ENCODE peak calls at places on chromosome 22, in four cellular contexts. Q, M, I and R are unnamed samples.

GRCh38 chr22:17443413-17444203 is 74.3 kb downstream of the CECR2 start:
- DNase-seq in Q (no peak), M (no peak), I (peak; percentile 43), R (no peak)

GRCh38 chr22:37635157-37635556 is 4.3 kb upstream of the SH3BP1 start:
- DNase-seq in Q (no peak), M (no peak), I (no peak), R (no peak)

GRCh38 chr22:22520667-22521602 is 865 bp upstream of the ZNF280A start:
- DNase-seq in Q (no peak), M (peak; percentile 19), I (peak; percentile 5), R (no peak)

GRCh38 chr22:45163074-45163416 is 680 bp upstream of the NUP50 start:
- DNase-seq in Q (no peak), M (peak; percentile 54), I (peak; percentile 66), R (peak; percentile 42)

GRCh38 chr22:32591620-32592019 is 117.0 kb downstream of the FBXO7 start:
- DNase-seq in Q (no peak), M (peak; percentile 88), I (no peak), R (no peak)

GRCh38 chr22:38698407-38699094 is 2.2 kb downstream of the JOSD1 start:
- DNase-seq in Q (no peak), M (no peak), I (no peak), R (no peak)

GRCh38 chr22:23036684-23037428 is 33.5 kb upstream of the GNAZ start:
- DNase-seq in Q (no peak), M (peak; percentile 41), I (no peak), R (no peak)

GRCh38 chr22:20204281-20204680 is 53.4 kb upstream of the CCDC188 start:
- DNase-seq in Q (no peak), M (no peak), I (no peak), R (no peak)

GRCh38 chr22:37371911-37372310 is 55.4 kb downstream of the ELFN2 start:
- DNase-seq in Q (no peak), M (no peak), I (no peak), R (no peak)

GRCh38 chr22:39129746-39130145 is 22.7 kb downstream of the CBX7 start:
- DNase-seq in Q (no peak), M (no peak), I (no peak), R (peak; percentile 17)

GRCh38 chr22:39545310-39546063 is 12.9 kb upstream of the RPS19BP1 start:
- DNase-seq in Q (no peak), M (no peak), I (peak; percentile 77), R (peak; percentile 83)

GRCh38 chr22:37894939-37895670 is 11.0 kb upstream of the MICALL1 start:
- DNase-seq in Q (no peak), M (no peak), I (peak; percentile 97), R (peak; percentile 75)

GRCh38 chr22:26210390-26210789 is 41.1 kb downstream of the SEZ6L start:
- DNase-seq in Q (no peak), M (no peak), I (no peak), R (no peak)

GRCh38 chr22:30423296-30423958 is 2.1 kb upstream of the MTFP1 start:
- DNase-seq in Q (no peak), M (no peak), I (no peak), R (no peak)

GRCh38 chr22:37768273-37768672 is 39.5 kb upstream of the GCAT start:
- DNase-seq in Q (no peak), M (no peak), I (no peak), R (no peak)

GRCh38 chr22:37340331-37341262 is 58.3 kb downstream of the CYTH4 start:
- DNase-seq in Q (no peak), M (no peak), I (no peak), R (peak; percentile 67)

GRCh38 chr22:38788417-38788816 is 5.5 kb downstream of the DNAL4 start:
- DNase-seq in Q (no peak), M (peak; percentile 96), I (no peak), R (no peak)

GRCh38 chr22:38824587-38824986 is 19.2 kb downstream of the NPTXR start:
- DNase-seq in Q (peak; percentile 61), M (peak; percentile 75), I (peak; percentile 94), R (peak; percentile 88)

GRCh38 chr22:21612858-21613257 is 17.0 kb downstream of the YDJC start:
- DNase-seq in Q (no peak), M (no peak), I (no peak), R (no peak)

GRCh38 chr22:34812631-34813030 is 253.3 kb upstream of the ISX start:
- DNase-seq in Q (no peak), M (no peak), I (peak; percentile 29), R (no peak)

GRCh38 chr22:37529652-37530345 is 10.6 kb upstream of the CARD10 start:
- DNase-seq in Q (no peak), M (no peak), I (no peak), R (no peak)

DNA sequence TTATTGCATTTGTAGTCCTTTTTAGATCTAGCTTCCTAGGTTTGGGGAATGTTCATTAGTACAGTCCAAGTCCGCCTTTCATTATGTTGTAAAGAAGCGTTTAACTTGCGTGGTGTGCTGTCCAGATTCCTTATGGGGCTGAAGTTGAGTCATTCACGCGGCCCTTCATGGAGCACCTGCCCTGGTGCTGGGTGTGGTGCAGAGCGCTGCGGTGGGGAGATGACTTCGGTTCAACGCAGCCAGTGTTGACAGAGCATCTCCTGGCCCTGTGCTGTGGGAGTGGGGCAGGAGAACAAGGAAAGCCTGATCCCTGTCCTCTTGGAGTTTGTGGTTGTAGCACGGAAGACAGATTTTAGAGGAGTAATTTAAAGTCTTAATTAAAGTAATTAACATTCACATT is 152.0 kb downstream of the TBC1D22A start:
- DNase-seq in Q (no peak), M (no peak), I (no peak), R (no peak)
- H3K9ac ChIP-seq in Q (no peak overlapping the region), M (no peak overlapping the region), I (no peak overlapping the region), R (no peak overlapping the region)

GRCh38 chr22:48884292-48884691 is 943.4 kb downstream of the BRD1 start:
- DNase-seq in Q (no peak), M (no peak), I (no peak), R (no peak)

GRCh38 chr22:48881326-48881980 is 946.2 kb downstream of the BRD1 start:
- DNase-seq in Q (no peak), M (no peak), I (no peak), R (no peak)

GRCh38 chr22:48883211-48883960 is 944.3 kb downstream of the BRD1 start:
- DNase-seq in Q (no peak), M (no peak), I (no peak), R (no peak)

GRCh38 chr22:48882636-48883200 is 945.0 kb downstream of the BRD1 start:
- DNase-seq in Q (no peak), M (no peak), I (no peak), R (no peak)

GRCh38 chr22:48880749-48881148 is 946.9 kb downstream of the BRD1 start:
- DNase-seq in Q (no peak), M (no peak), I (peak; percentile 18), R (no peak)
- H3K56ac ChIP-seq in Q (no peak overlapping the region), M (no peak overlapping the region), I (no peak overlapping the region), R (no peak overlapping the region)

GRCh38 chr22:40626826-40627225 is 9.7 kb downstream of the MRTFA start:
- DNase-seq in Q (no peak), M (no peak), I (no peak), R (no peak)
- H3K4ac ChIP-seq in Q (no peak overlapping the region), M (peak overlapping the region; percentile 61), I (no peak overlapping the region), R (no peak overlapping the region)

DNA sequence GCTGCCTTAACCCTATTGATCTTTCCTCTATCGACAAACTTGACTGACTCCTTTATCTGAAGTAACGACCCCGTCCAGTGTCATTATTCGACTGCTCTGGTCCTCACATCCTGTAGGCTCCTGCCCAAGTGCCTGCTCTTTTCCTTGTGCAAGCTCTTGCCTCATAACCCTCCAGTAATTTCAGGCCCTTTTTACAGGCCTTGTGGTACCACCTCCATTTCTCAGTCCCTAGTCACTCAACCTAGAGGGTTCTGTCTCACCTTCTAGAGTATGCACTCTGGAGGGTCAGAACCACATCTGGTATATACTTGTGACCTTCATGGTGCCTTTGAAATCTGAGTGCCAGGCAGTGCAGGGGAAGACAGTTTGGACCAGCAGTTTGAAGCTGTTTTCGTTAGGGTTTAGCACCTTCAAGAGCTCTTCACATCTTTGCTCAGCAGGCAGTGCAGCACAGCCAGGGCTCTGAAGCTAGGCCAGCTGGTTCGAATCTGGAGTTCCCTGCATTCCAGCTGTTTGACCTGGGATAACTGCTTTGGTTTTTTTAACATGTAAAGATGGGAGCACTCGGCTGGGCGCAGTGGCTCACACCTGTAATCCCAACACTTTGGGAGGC is 11.2 kb downstream of the SNRPD3 start:
- DNase-seq in Q (no peak), M (no peak), I (no peak), R (no peak)
- H3K9ac ChIP-seq in Q (no peak overlapping the region), M (no peak overlapping the region), I (no peak overlapping the region), R (no peak overlapping the region)

GRCh38 chr22:27307545-27308279 is 493.8 kb downstream of the MN1 start:
- DNase-seq in Q (no peak), M (no peak), I (no peak), R (no peak)
- H3K56ac ChIP-seq in Q (no peak overlapping the region), M (no peak overlapping the region), I (no peak overlapping the region), R (no peak overlapping the region)

GRCh38 chr22:36028646-36029405 is at the start of gene RBFOX2:
- DNase-seq in Q (peak; percentile 84), M (peak; percentile 95), I (peak; percentile 98), R (peak; percentile 99)
- H3K4ac ChIP-seq in Q (peak within 1 kb of the TSS; percentile 1), M (peak within 1 kb of the TSS; percentile 84), I (peak within 1 kb of the TSS; percentile 94), R (no peak within 1 kb of the TSS)

DNA sequence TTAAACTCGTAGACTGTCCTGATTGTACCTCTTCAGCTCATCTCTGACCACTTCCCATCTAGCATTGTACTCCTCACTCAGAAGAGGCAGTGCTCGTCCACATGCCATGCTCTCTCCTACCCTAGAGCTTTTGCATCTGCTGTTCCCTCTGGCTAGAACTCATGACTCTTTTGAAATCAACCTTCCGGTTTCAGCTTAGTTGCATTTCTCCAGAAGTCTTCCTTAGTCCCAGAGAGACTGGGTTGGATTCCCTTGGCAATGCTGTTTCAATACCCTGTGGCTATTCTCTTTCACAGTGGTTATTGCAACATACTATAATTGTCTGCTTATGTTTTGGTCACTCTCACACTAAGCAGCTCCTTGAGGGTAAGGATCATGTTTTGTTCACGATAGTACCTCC is 14.3 kb downstream of the SEPTIN3 start:
- DNase-seq in Q (no peak), M (no peak), I (no peak), R (no peak)
- H3K9ac ChIP-seq in Q (no peak overlapping the region), M (no peak overlapping the region), I (no peak overlapping the region), R (no peak overlapping the region)